ENCODE peak calls at places on chromosomes 11 and 22, in ten cellular contexts. E is NB4, T is neuronal stem cell, K is Kasumi-1, Y is lower lobe of right lung, B is Ammon's horn, F is NCI-H1436, Q is NCI-H1105, P is tibial nerve, H is GM06990. Z is an unnamed sample.

GRCh38 chr22:29083576-29084566 is 11.0 kb downstream of the KREMEN1 start:
- DNase-seq in E (peak), T (no peak), K (no peak), Y (peak), B (no peak), F (no peak), Q (no peak), P (no peak), H (no peak), Z (no peak)

GRCh38 chr11:67369275-67369674 is 4.1 kb downstream of the CLCF1 start:
- DNase-seq in E (no peak), T (no peak), K (no peak), Y (no peak), B (no peak), F (no peak), Q (no peak), P (no peak), H (no peak), Z (no peak)

GRCh38 chr11:40397141-40397540 is 1062.3 kb downstream of the LRRC4C start:
- DNase-seq in E (no peak), T (no peak), K (no peak), Y (no peak), B (no peak), F (no peak), Q (no peak), P (no peak), H (no peak), Z (no peak)

GRCh38 chr22:47918276-47918928 is 1156.0 kb downstream of the TBC1D22A start:
- DNase-seq in E (no peak), T (no peak), K (no peak), Y (no peak), B (no peak), F (no peak), Q (no peak), P (no peak), H (no peak), Z (peak)

GRCh38 chr11:60974726-60975125 is 3.2 kb downstream of the CD6 start:
- DNase-seq in E (no peak), T (no peak), K (no peak), Y (no peak), B (peak), F (no peak), Q (no peak), P (no peak), H (no peak), Z (no peak)

GRCh38 chr11:75339685-75340409 is 11.6 kb downstream of the ARRB1 start:
- DNase-seq in E (peak), T (no peak), K (no peak), Y (no peak), B (no peak), F (peak), Q (no peak), P (no peak), H (no peak), Z (no peak)

GRCh38 chr11:48105096-48105990 is 111.3 kb upstream of the OR4B1 start:
- DNase-seq in E (no peak), T (no peak), K (no peak), Y (no peak), B (no peak), F (no peak), Q (no peak), P (no peak), H (no peak), Z (no peak)

GRCh38 chr22:39943366-39943765 is 16.8 kb upstream of the TMA7B start:
- DNase-seq in E (no peak), T (no peak), K (no peak), Y (no peak), B (no peak), F (no peak), Q (no peak), P (no peak), H (no peak), Z (no peak)

GRCh38 chr22:45231293-45231692 is 9.4 kb downstream of the KIAA0930 start:
- DNase-seq in E (no peak), T (no peak), K (no peak), Y (no peak), B (no peak), F (no peak), Q (no peak), P (no peak), H (no peak), Z (no peak)

GRCh38 chr11:117851091-117851490 is 25.4 kb downstream of the FXYD6 start:
- DNase-seq in E (no peak), T (no peak), K (no peak), Y (no peak), B (no peak), F (no peak), Q (no peak), P (no peak), H (no peak), Z (no peak)

GRCh38 chr11:75663808-75664207 is 5.0 kb downstream of the MAP6 start:
- DNase-seq in E (no peak), T (peak), K (no peak), Y (no peak), B (no peak), F (no peak), Q (no peak), P (no peak), H (no peak), Z (no peak)

GRCh38 chr22:27258773-27259172 is 542.8 kb downstream of the MN1 start:
- DNase-seq in E (no peak), T (no peak), K (no peak), Y (no peak), B (no peak), F (no peak), Q (no peak), P (no peak), H (no peak), Z (no peak)

GRCh38 chr11:129117595-129118350 is 74.4 kb downstream of the ARHGAP32 start:
- DNase-seq in E (peak), T (peak), K (peak), Y (no peak), B (peak), F (peak), Q (peak), P (peak), H (no peak), Z (peak)

GRCh38 chr11:35667257-35667656 is 4.7 kb downstream of the TRIM44 start:
- DNase-seq in E (no peak), T (no peak), K (no peak), Y (no peak), B (no peak), F (no peak), Q (no peak), P (no peak), H (no peak), Z (no peak)

GRCh38 chr11:73246303-73246702 is 25.8 kb upstream of the P2RY6 start:
- DNase-seq in E (no peak), T (no peak), K (no peak), Y (no peak), B (no peak), F (no peak), Q (no peak), P (no peak), H (no peak), Z (no peak)

GRCh38 chr11:80462211-80462610 is 1021.4 kb upstream of the TENM4 start:
- DNase-seq in E (no peak), T (no peak), K (no peak), Y (no peak), B (no peak), F (no peak), Q (no peak), P (no peak), H (no peak), Z (no peak)

GRCh38 chr11:31802609-31802989 is 8.5 kb downstream of the PAX6 start:
- DNase-seq in E (no peak), T (no peak), K (no peak), Y (no peak), B (no peak), F (no peak), Q (no peak), P (no peak), H (no peak), Z (no peak)

GRCh38 chr22:45208993-45209838 is 31.5 kb downstream of the KIAA0930 start:
- DNase-seq in E (peak), T (peak), K (no peak), Y (no peak), B (peak), F (peak), Q (peak), P (no peak), H (no peak), Z (no peak)

GRCh38 chr11:59221438-59221837 is 8.7 kb upstream of the MPEG1 start:
- DNase-seq in E (no peak), T (no peak), K (no peak), Y (no peak), B (no peak), F (no peak), Q (no peak), P (no peak), H (no peak), Z (no peak)

GRCh38 chr22:43315687-43316217 is 27.4 kb downstream of the SCUBE1 start:
- DNase-seq in E (no peak), T (no peak), K (no peak), Y (no peak), B (no peak), F (peak), Q (no peak), P (no peak), H (no peak), Z (no peak)